ENCODE peak calls at places on chromosomes 16 and 17, in seven cellular contexts. E, C, U, T, V, L and W are unnamed samples.

GRCh38 chr16:10128397-10129258 is 53.6 kb downstream of the GRIN2A start:
- DNase-seq in U (no peak), C (no peak), T (no peak), V (peak), L (no peak), E (no peak), W (no peak)

GRCh38 chr16:59179446-59180082 is 445.4 kb upstream of the GOT2 start:
- DNase-seq in C (no peak), U (no peak), T (peak), E (no peak), V (no peak), L (no peak), W (peak)

GRCh38 chr17:77349976-77350830 is 209.4 kb downstream of the SEC14L1 start:
- DNase-seq in U (no peak), V (peak), T (no peak), E (peak), L (peak), C (no peak), W (peak)

GRCh38 chr16:71927383-71927782 is 32.1 kb downstream of the IST1 start:
- DNase-seq in C (no peak), L (peak), T (peak), U (no peak), E (peak), V (peak), W (peak)

GRCh38 chr16:59044616-59045015 is 310.5 kb upstream of the GOT2 start:
- DNase-seq in T (no peak), V (peak), E (no peak), U (no peak), C (no peak), L (no peak), W (no peak)

GRCh38 chr17:65370669-65371126 is 190.8 kb downstream of the AXIN2 start:
- DNase-seq in T (peak), L (peak), E (no peak), U (peak), V (no peak), C (no peak), W (no peak)

GRCh38 chr16:62545039-62545438 is 508.8 kb upstream of the CDH8 start:
- DNase-seq in E (no peak), V (no peak), T (no peak), U (no peak), L (no peak), C (no peak), W (no peak)

GRCh38 chr16:55480228-55480655 is 1.2 kb downstream of the MMP2 start:
- DNase-seq in L (peak), C (peak), T (no peak), U (no peak), V (peak), E (peak), W (peak)

GRCh38 chr17:71500761-71501555 is 619.9 kb upstream of the SOX9 start:
- DNase-seq in T (no peak), E (no peak), U (no peak), L (peak), V (peak), C (no peak), W (peak)

GRCh38 chr17:41627316-41628072 is 3.1 kb upstream of the KRT17 start:
- DNase-seq in V (no peak), C (peak), E (no peak), T (no peak), L (no peak), U (no peak), W (no peak)

GRCh38 chr16:2904100-2904921 is 7.4 kb upstream of the FLYWCH1 start:
- DNase-seq in V (peak), U (peak), L (peak), E (peak), T (peak), C (peak), W (peak)

GRCh38 chr16:14559809-14560227 is 70.2 kb downstream of the PARN start:
- DNase-seq in U (no peak), T (peak), E (no peak), C (no peak), L (peak), V (no peak), W (no peak)

GRCh38 chr16:10541396-10541795 is 39.0 kb downstream of the EMP2 start:
- DNase-seq in E (no peak), U (no peak), T (no peak), V (no peak), L (no peak), C (no peak), W (no peak)

GRCh38 chr16:73978407-73978784 is 318.2 kb upstream of the PSMD7 start:
- DNase-seq in L (no peak), E (no peak), T (no peak), C (no peak), U (no peak), V (no peak), W (no peak)

GRCh38 chr17:20281860-20282259 is 185.5 kb downstream of the LGALS9B start:
- DNase-seq in E (no peak), V (no peak), L (no peak), C (peak), U (no peak), T (no peak), W (peak)

GRCh38 chr16:89489040-89489721 is 1.2 kb downstream of the ANKRD11 start:
- DNase-seq in L (peak), E (peak), V (peak), C (peak), U (peak), T (peak), W (peak)

GRCh38 chr17:37553357-37553966 is 55.8 kb downstream of the SYNRG start:
- DNase-seq in V (no peak), C (no peak), U (no peak), T (no peak), L (no peak), E (no peak), W (no peak)

GRCh38 chr17:77478281-77478680 is 337.5 kb downstream of the SEC14L1 start:
- DNase-seq in U (no peak), E (no peak), L (no peak), C (no peak), T (no peak), V (peak), W (no peak)

GRCh38 chr16:83722501-83723183 is 85.1 kb upstream of the HSBP1 start:
- DNase-seq in L (no peak), V (peak), E (no peak), T (no peak), C (no peak), U (no peak), W (no peak)

GRCh38 chr17:78294356-78294755 is 62.9 kb downstream of the TMEM235 start:
- DNase-seq in E (no peak), V (no peak), C (no peak), L (no peak), U (no peak), T (no peak), W (no peak)

GRCh38 chr16:29784157-29784556 is 6.1 kb downstream of the ZG16 start:
- DNase-seq in L (no peak), C (no peak), T (no peak), E (no peak), U (no peak), V (no peak), W (no peak)

GRCh38 chr16:64089697-64090096 is 1032.2 kb downstream of the CDH11 start:
- DNase-seq in T (peak), E (no peak), C (no peak), L (peak), V (peak), U (no peak), W (peak)

GRCh38 chr17:50139950-50140885 is 10.3 kb upstream of the SAMD14 start:
- DNase-seq in U (peak), E (peak), T (peak), C (peak), V (peak), L (peak), W (peak)

GRCh38 chr16:35733278-35733965 is 2274.0 kb downstream of the TP53TG3F start:
- DNase-seq in T (no peak), U (no peak), L (no peak), C (no peak), E (no peak), V (no peak), W (no peak)

GRCh38 chr16:13909872-13910303 is 10.1 kb upstream of the ERCC4 start:
- DNase-seq in L (peak), U (no peak), C (peak), T (peak), E (peak), V (peak), W (peak)

GRCh38 chr17:82912571-82913089 is 72.8 kb upstream of the ZNF750 start:
- DNase-seq in T (no peak), V (no peak), U (no peak), E (no peak), C (no peak), L (no peak), W (peak)

GRCh38 chr16:26667271-26667703 is 399.4 kb upstream of the C16orf82 start:
- DNase-seq in T (no peak), C (no peak), L (no peak), U (no peak), E (no peak), V (no peak), W (no peak)

GRCh38 chr16:85514601-85515318 is 98.4 kb upstream of the GSE1 start:
- DNase-seq in E (peak), U (no peak), T (peak), V (peak), L (peak), C (peak), W (peak)

GRCh38 chr17:30594223-30594952 is 117.2 kb downstream of the GOSR1 start:
- DNase-seq in L (no peak), V (no peak), U (no peak), E (no peak), C (no peak), T (no peak), W (no peak)

GRCh38 chr16:86387461-86388440 is 122.6 kb upstream of the FOXF1 start:
- DNase-seq in E (no peak), U (no peak), L (peak), V (peak), T (peak), C (no peak), W (peak)

GRCh38 chr16:67563708-67564468 is 1.6 kb downstream of the CTCF start:
- DNase-seq in U (peak), V (peak), T (peak), L (peak), E (peak), C (no peak), W (peak)

GRCh38 chr16:89325861-89326471 is 108.5 kb downstream of the ZNF778 start:
- DNase-seq in U (no peak), V (peak), E (peak), L (peak), T (peak), C (peak), W (peak)

DNA sequence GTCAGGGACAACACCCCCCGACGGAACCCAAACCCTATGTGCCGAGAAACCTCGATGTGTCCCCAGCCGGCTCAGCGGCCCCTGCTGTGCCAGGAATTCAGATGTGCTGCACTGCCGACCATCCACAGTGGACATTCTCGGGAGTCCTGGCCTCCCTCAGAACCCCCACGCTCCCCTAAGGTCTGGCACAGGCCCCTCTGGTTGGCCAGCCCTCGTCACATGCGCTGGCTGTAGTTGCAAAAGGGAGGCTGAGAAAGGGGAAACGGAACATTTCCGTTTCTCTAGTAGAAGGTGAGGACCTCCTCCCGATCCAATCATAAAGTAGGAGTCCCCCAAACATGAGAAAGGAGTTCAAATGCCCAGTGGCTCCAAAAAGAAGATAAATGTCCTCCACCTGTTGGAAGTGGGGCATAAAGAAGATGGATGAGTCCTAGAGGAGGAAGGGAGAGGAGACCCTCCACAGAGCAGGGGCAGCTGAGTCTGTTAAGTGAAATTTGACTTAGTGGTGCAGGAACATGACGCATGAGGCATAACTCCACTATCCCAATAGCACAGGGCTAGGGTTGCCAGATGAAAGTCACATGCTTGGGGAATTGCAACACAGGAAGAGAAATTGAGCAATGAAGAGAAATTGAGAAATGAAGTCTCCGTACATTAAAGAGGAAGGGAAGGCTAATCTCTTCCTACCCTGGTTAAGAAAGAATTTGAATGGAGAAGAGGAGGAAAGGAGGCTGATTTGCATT is 49.3 kb upstream of the WSB1 start:
- DNase-seq in T (peak), U (no peak), C (peak), L (peak), E (peak), V (peak), W (peak)
- H3K4me3 ChIP-seq in T (no peak), U (no peak), C (no peak), L (peak), E (no peak), V (peak), W (peak)

GRCh38 chr16:372584-372983 is 2.2 kb upstream of the MRPL28 start:
- DNase-seq in T (no peak), U (no peak), V (no peak), L (no peak), E (no peak), C (no peak), W (no peak)

GRCh38 chr16:370443-370842 is at the start of gene MRPL28:
- DNase-seq in E (peak), T (peak), U (peak), L (peak), V (peak), C (peak), W (peak)

GRCh38 chr16:369866-370436 is 387 bp downstream of the MRPL28 start:
- DNase-seq in L (no peak), C (no peak), T (no peak), E (no peak), U (no peak), V (no peak), W (no peak)

GRCh38 chr16:371729-372521 is 1.6 kb upstream of the MRPL28 start:
- DNase-seq in T (no peak), V (no peak), C (no peak), U (no peak), L (no peak), E (no peak), W (no peak)

GRCh38 chr16:370980-371728 is 816 bp upstream of the MRPL28 start:
- DNase-seq in E (no peak), U (no peak), T (no peak), V (no peak), C (no peak), L (no peak), W (no peak)
- H3K4me3 ChIP-seq in E (peak), U (no peak), T (peak), V (peak), C (no peak), L (peak), W (no peak)

DNA sequence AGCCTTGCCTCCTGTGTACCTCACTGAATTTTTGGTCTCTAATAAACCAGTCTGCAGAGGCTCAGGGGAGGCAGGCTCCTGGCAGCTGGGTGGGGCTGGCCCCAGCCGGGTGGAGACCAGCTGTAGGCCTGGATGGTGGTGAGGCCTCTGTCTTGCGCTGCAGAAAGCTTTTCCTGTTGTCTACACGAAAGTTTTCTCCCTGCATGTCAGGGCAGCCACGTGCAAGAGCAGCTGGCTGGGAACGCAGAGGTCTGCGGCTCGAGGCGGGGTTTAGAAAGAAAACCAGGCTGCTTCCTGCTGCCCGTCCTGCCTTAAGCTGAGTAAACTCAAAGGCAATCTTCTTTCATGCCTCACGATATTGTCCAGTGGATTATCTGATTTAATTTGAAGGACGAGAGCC is 2.4 kb downstream of the SERPINF1 start:
- DNase-seq in C (peak), V (peak), U (peak), T (no peak), E (peak), L (peak), W (peak)
- H3K4me3 ChIP-seq in C (no peak), V (peak), U (no peak), T (no peak), E (no peak), L (no peak), W (no peak)

GRCh38 chr17:61402978-61403845 is 3.6 kb downstream of the TBX2 start:
- DNase-seq in C (no peak), U (peak), V (no peak), E (no peak), T (no peak), L (no peak), W (peak)

GRCh38 chr17:61401280-61402072 is 1.8 kb downstream of the TBX2 start:
- DNase-seq in V (no peak), C (no peak), T (no peak), E (no peak), L (no peak), U (no peak), W (no peak)

GRCh38 chr17:61400058-61400785 is 579 bp downstream of the TBX2 start:
- DNase-seq in T (peak), C (peak), E (no peak), L (peak), U (no peak), V (no peak), W (peak)

GRCh38 chr17:61400786-61401279 is 1.2 kb downstream of the TBX2 start:
- DNase-seq in U (no peak), L (no peak), E (no peak), V (no peak), C (no peak), T (no peak), W (peak)

GRCh38 chr17:61402073-61402541 is 2.5 kb downstream of the TBX2 start:
- DNase-seq in V (no peak), C (no peak), E (no peak), T (no peak), U (no peak), L (no peak), W (no peak)
- H3K4me3 ChIP-seq in V (no peak), C (no peak), E (peak), T (no peak), U (no peak), L (peak), W (peak)

GRCh38 chr17:48003686-48004120 is 32.8 kb downstream of the CDK5RAP3 start:
- DNase-seq in U (no peak), C (no peak), L (no peak), V (no peak), E (no peak), T (no peak), W (no peak)

GRCh38 chr17:48002920-48003685 is 32.2 kb downstream of the CDK5RAP3 start:
- DNase-seq in L (no peak), C (no peak), V (no peak), T (no peak), E (no peak), U (no peak), W (no peak)

GRCh38 chr17:48004973-48005372 is 32.6 kb downstream of the COPZ2 start:
- DNase-seq in T (no peak), L (no peak), V (no peak), E (no peak), U (no peak), C (no peak), W (no peak)

GRCh38 chr17:48001187-48001586 is 30.3 kb downstream of the CDK5RAP3 start:
- DNase-seq in L (no peak), U (no peak), T (no peak), E (no peak), C (no peak), V (peak), W (peak)

DNA sequence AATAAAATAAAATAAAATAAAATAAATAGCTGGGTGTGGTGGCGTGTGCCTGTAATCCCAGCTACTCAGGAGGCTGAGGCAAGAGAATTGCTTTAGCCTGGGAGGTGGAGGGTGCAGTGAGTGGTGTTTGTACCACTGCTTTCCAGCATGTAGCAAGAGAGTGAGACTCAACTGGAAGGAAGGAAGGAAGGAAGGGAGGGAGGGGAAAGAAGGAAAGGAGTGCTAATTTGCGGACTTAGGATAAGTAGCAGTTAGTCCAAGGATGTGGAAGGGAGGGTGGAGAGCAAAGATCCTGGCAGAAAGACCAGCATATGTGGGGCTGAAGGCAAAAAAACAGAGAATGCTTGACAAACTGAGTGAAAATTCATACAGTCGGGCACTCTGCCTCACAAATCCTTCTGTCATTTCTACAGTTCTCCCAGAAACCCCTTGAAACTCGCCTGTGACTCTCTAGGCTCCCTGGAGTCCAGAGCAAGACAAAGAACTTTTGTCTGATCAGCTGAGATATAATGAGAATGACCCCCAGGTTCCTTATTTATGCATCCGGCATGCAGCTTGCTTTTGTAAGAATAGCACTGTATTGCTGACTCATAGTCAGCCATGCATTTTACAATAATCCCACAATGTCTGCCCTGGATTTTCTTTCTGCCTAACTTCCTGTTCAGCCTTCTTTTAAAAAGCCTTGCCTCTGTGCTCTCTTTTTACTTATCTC is 31.5 kb downstream of the CDK5RAP3 start:
- DNase-seq in V (peak), L (peak), C (no peak), E (no peak), U (no peak), T (peak), W (peak)
- H3K4me3 ChIP-seq in V (no peak), L (no peak), C (no peak), E (no peak), U (no peak), T (no peak), W (no peak)

DNA sequence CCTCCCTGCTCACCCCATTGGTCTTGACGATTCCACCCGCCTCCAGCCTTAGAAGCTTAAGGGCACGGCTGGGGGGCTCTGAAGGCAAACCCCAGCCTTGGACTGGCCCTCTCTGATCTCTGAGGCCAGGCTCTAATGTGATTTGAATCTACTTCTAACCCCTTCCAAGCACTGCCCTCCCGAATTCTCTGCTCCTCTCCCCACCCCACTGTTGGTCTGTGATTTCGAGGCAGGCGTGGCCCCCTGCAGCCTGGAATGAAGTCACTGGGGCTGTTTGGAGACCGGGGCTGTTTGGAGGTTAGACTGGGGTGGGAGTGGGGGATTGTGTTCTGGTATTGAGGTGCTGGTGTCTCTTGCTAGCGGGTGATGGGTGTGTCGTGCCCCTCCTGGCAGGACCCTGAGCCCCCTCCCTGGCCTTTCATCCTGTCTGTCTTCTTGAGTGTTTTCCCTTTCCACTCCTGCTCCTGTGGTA is 2.2 kb downstream of the GRB7 start:
- DNase-seq in L (no peak), C (no peak), T (no peak), U (no peak), E (no peak), V (no peak), W (no peak)
- H3K4me3 ChIP-seq in L (no peak), C (no peak), T (peak), U (no peak), E (peak), V (no peak), W (no peak)